ENCODE peak calls at places on chromosome 19, in six cellular contexts. One of them, this sample, is unnamed.

GRCh38 chr19:38617764-38618589 is at the start of gene MAP4K1:
- DNase-seq in spleen: peak
- DNase-seq in stomach: peak
- DNase-seq in adrenal gland: peak
- DNase-seq in thyroid gland: peak
- DNase-seq in uterus: peak
- DNase-seq in this sample: no peak

GRCh38 chr19:38017504-38018150 is 110.6 kb downstream of the SIPA1L3 start:
- DNase-seq in adrenal gland: no peak
- DNase-seq in thyroid gland: no peak
- DNase-seq in spleen: no peak
- DNase-seq in uterus: no peak
- DNase-seq in stomach: no peak
- DNase-seq in this sample: no peak

GRCh38 chr19:4374451-4375163 is 25.7 kb downstream of the SH3GL1 start:
- DNase-seq in thyroid gland: peak
- DNase-seq in adrenal gland: peak
- DNase-seq in uterus: peak
- DNase-seq in stomach: peak
- DNase-seq in spleen: no peak
- DNase-seq in this sample: peak

GRCh38 chr19:16191216-16191908 is 6.2 kb downstream of the FAM32A start:
- DNase-seq in spleen: peak
- DNase-seq in adrenal gland: no peak
- DNase-seq in uterus: no peak
- DNase-seq in thyroid gland: no peak
- DNase-seq in stomach: no peak
- DNase-seq in this sample: no peak

GRCh38 chr19:48103922-48104321 is 6.7 kb downstream of the PLA2G4C start:
- DNase-seq in uterus: no peak
- DNase-seq in thyroid gland: no peak
- DNase-seq in adrenal gland: no peak
- DNase-seq in stomach: no peak
- DNase-seq in spleen: no peak
- DNase-seq in this sample: no peak

GRCh38 chr19:656751-657559 is 6.1 kb downstream of the RNF126 start:
- DNase-seq in thyroid gland: no peak
- DNase-seq in uterus: no peak
- DNase-seq in spleen: peak
- DNase-seq in adrenal gland: no peak
- DNase-seq in stomach: no peak
- DNase-seq in this sample: no peak

GRCh38 chr19:14772467-14772866 is 5.9 kb downstream of the ADGRE2 start:
- DNase-seq in thyroid gland: no peak
- DNase-seq in uterus: no peak
- DNase-seq in spleen: no peak
- DNase-seq in adrenal gland: no peak
- DNase-seq in stomach: no peak
- DNase-seq in this sample: no peak

GRCh38 chr19:16367269-16367683 is 42.6 kb downstream of the KLF2 start:
- DNase-seq in adrenal gland: no peak
- DNase-seq in uterus: no peak
- DNase-seq in spleen: peak
- DNase-seq in stomach: no peak
- DNase-seq in thyroid gland: no peak
- DNase-seq in this sample: no peak

GRCh38 chr19:32241957-32242710 is 103.3 kb upstream of the ZNF507 start:
- DNase-seq in stomach: no peak
- DNase-seq in adrenal gland: no peak
- DNase-seq in uterus: no peak
- DNase-seq in thyroid gland: no peak
- DNase-seq in spleen: no peak
- DNase-seq in this sample: no peak

GRCh38 chr19:28024920-28025319 is 1188.0 kb downstream of the UQCRFS1 start:
- DNase-seq in uterus: no peak
- DNase-seq in adrenal gland: no peak
- DNase-seq in spleen: no peak
- DNase-seq in stomach: no peak
- DNase-seq in thyroid gland: no peak
- DNase-seq in this sample: no peak

GRCh38 chr19:3440082-3440481 is 40.2 kb downstream of the SMIM24 start:
- DNase-seq in thyroid gland: no peak
- DNase-seq in stomach: peak
- DNase-seq in adrenal gland: no peak
- DNase-seq in spleen: no peak
- DNase-seq in uterus: no peak
- DNase-seq in this sample: peak

GRCh38 chr19:16470541-16470910 is 1.2 kb downstream of the EPS15L1 start:
- DNase-seq in uterus: no peak
- DNase-seq in adrenal gland: no peak
- DNase-seq in stomach: no peak
- DNase-seq in thyroid gland: no peak
- DNase-seq in spleen: no peak
- DNase-seq in this sample: no peak

GRCh38 chr19:48654299-48655059 is 8.5 kb upstream of the CA11 start:
- DNase-seq in stomach: no peak
- DNase-seq in spleen: no peak
- DNase-seq in adrenal gland: no peak
- DNase-seq in thyroid gland: no peak
- DNase-seq in uterus: no peak
- DNase-seq in this sample: no peak

GRCh38 chr19:4376991-4377781 is 23.2 kb downstream of the SH3GL1 start:
- DNase-seq in stomach: peak
- DNase-seq in spleen: no peak
- DNase-seq in uterus: peak
- DNase-seq in thyroid gland: no peak
- DNase-seq in adrenal gland: peak
- DNase-seq in this sample: no peak

GRCh38 chr19:10643968-10644290 is 10.2 kb upstream of the ILF3 start:
- DNase-seq in adrenal gland: no peak
- DNase-seq in stomach: no peak
- DNase-seq in uterus: no peak
- DNase-seq in spleen: no peak
- DNase-seq in thyroid gland: no peak
- DNase-seq in this sample: no peak

GRCh38 chr19:2648528-2648937 is 54.0 kb downstream of the GNG7 start:
- DNase-seq in spleen: peak
- DNase-seq in stomach: peak
- DNase-seq in adrenal gland: peak
- DNase-seq in thyroid gland: peak
- DNase-seq in uterus: peak
- DNase-seq in this sample: peak

GRCh38 chr19:2507109-2507508 is 31.2 kb downstream of the GADD45B start:
- DNase-seq in thyroid gland: no peak
- DNase-seq in spleen: no peak
- DNase-seq in uterus: no peak
- DNase-seq in adrenal gland: no peak
- DNase-seq in stomach: peak
- DNase-seq in this sample: no peak

GRCh38 chr19:14407889-14408640 is 11.1 kb downstream of the DDX39A start:
- DNase-seq in uterus: no peak
- DNase-seq in thyroid gland: no peak
- DNase-seq in stomach: peak
- DNase-seq in adrenal gland: no peak
- DNase-seq in spleen: no peak
- DNase-seq in this sample: no peak

GRCh38 chr19:2717638-2718541 is 3.3 kb downstream of the DIRAS1 start:
- DNase-seq in stomach: no peak
- DNase-seq in adrenal gland: no peak
- DNase-seq in spleen: no peak
- DNase-seq in uterus: no peak
- DNase-seq in thyroid gland: no peak
- DNase-seq in this sample: no peak

GRCh38 chr19:24098359-24098758 is 11.4 kb downstream of the ZNF254 start:
- DNase-seq in uterus: no peak
- DNase-seq in stomach: no peak
- DNase-seq in spleen: no peak
- DNase-seq in adrenal gland: no peak
- DNase-seq in thyroid gland: no peak
- DNase-seq in this sample: no peak

GRCh38 chr19:50266896-50267295 is 62.3 kb downstream of the KCNC3 start:
- DNase-seq in stomach: peak
- DNase-seq in thyroid gland: no peak
- DNase-seq in spleen: no peak
- DNase-seq in adrenal gland: no peak
- DNase-seq in uterus: no peak
- DNase-seq in this sample: no peak

GRCh38 chr19:14410054-14410774 is 8.9 kb downstream of the DDX39A start:
- DNase-seq in uterus: no peak
- DNase-seq in adrenal gland: no peak
- DNase-seq in stomach: no peak
- DNase-seq in thyroid gland: no peak
- DNase-seq in spleen: peak
- DNase-seq in this sample: no peak

GRCh38 chr19:56291857-56292256 is 19.3 kb downstream of the EDDM13 start:
- DNase-seq in thyroid gland: no peak
- DNase-seq in uterus: no peak
- DNase-seq in adrenal gland: no peak
- DNase-seq in stomach: no peak
- DNase-seq in spleen: no peak
- DNase-seq in this sample: no peak

GRCh38 chr19:11296264-11296663 is 304 bp downstream of the TSPAN16 start:
- DNase-seq in thyroid gland: no peak
- DNase-seq in stomach: no peak
- DNase-seq in spleen: no peak
- DNase-seq in uterus: peak
- DNase-seq in adrenal gland: no peak
- DNase-seq in this sample: no peak

GRCh38 chr19:35531291-35531690 is 2.0 kb upstream of the GAPDHS start:
- DNase-seq in stomach: no peak
- DNase-seq in spleen: no peak
- DNase-seq in uterus: no peak
- DNase-seq in adrenal gland: no peak
- DNase-seq in thyroid gland: no peak
- DNase-seq in this sample: no peak

GRCh38 chr19:17842663-17843313 is 5.0 kb downstream of the JAK3 start:
- DNase-seq in thyroid gland: no peak
- DNase-seq in adrenal gland: no peak
- DNase-seq in stomach: no peak
- DNase-seq in uterus: no peak
- DNase-seq in spleen: peak
- DNase-seq in this sample: no peak

GRCh38 chr19:45478454-45479238 is 10.8 kb downstream of the FOSB start:
- DNase-seq in adrenal gland: peak
- DNase-seq in uterus: peak
- DNase-seq in spleen: peak
- DNase-seq in thyroid gland: peak
- DNase-seq in stomach: peak
- DNase-seq in this sample: no peak
- TF ChIP-seq POLR2A in adrenal gland: peak
- TF ChIP-seq POLR2A in uterus: no peak
- TF ChIP-seq POLR2A in spleen: peak
- TF ChIP-seq POLR2A in thyroid gland: no peak
- TF ChIP-seq POLR2A in stomach: no peak
- TF ChIP-seq POLR2A in this sample: no peak

GRCh38 chr19:40798223-40798996 is 581 bp upstream of the EGLN2 start:
- DNase-seq in uterus: peak
- DNase-seq in spleen: peak
- DNase-seq in thyroid gland: peak
- DNase-seq in stomach: peak
- DNase-seq in adrenal gland: peak
- DNase-seq in this sample: peak
- TF ChIP-seq POLR2A in uterus: peak
- TF ChIP-seq POLR2A in spleen: no peak
- TF ChIP-seq POLR2A in thyroid gland: peak
- TF ChIP-seq POLR2A in stomach: no peak
- TF ChIP-seq POLR2A in adrenal gland: no peak
- TF ChIP-seq POLR2A in this sample: no peak

DNA sequence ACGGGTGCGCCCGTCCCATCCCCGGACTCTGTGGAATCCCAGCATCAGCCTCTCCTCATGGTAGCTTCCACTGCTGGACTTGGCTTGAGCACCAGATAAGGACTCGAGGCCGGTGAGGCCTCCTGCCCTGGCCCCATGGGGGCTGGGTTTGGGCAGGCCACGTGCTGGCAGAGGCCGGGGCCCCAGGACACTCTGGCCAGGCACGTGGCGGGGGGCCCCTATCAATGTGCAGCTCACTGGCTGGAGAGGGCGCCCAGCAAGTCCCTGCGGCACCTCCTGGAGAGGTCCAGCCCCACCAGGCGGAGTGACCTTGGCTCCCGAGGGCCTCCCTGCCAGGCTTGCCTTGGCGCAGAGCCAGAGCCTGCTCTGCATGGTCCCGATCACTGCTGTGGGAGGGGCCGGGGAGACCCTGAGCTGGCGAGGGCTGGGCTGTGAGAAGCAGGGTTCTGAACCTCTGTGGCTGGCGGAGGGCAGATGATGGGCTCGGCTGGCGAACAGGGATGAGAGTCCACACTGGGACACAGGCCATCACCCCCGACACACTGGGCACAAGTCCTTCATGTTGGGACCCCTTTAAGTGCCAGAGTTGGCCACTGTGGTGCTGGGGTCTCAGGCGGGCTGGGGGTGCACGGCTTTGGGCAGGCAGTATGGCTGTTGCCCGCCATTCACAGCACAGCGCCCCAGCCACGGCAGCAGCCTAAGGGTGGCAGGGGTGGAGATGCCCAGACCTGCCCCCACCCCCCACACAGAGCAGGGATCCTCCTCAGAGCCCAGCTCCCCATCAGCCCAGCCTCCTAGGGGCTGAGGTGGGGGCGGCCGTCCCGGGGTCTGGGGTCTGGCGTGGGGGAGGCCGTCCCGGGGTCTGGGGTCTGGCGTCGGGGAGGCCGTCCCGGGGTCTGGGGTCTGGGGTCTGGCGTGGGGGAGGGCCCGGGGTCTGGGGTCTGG is 19.1 kb downstream of the CEBPG start:
- DNase-seq in uterus: peak
- DNase-seq in adrenal gland: peak
- DNase-seq in thyroid gland: peak
- DNase-seq in spleen: peak
- DNase-seq in stomach: peak
- DNase-seq in this sample: no peak
- TF ChIP-seq POLR2A in uterus: no peak
- TF ChIP-seq POLR2A in adrenal gland: no peak
- TF ChIP-seq POLR2A in thyroid gland: no peak
- TF ChIP-seq POLR2A in spleen: no peak
- TF ChIP-seq POLR2A in stomach: no peak
- TF ChIP-seq POLR2A in this sample: no peak

GRCh38 chr19:41376998-41377365 is 649 bp downstream of the TMEM91 start:
- DNase-seq in adrenal gland: no peak
- DNase-seq in stomach: no peak
- DNase-seq in uterus: no peak
- DNase-seq in spleen: no peak
- DNase-seq in thyroid gland: no peak
- DNase-seq in this sample: no peak

GRCh38 chr19:41371541-41371940 is 4.8 kb upstream of the TMEM91 start:
- DNase-seq in uterus: no peak
- DNase-seq in spleen: no peak
- DNase-seq in adrenal gland: no peak
- DNase-seq in stomach: no peak
- DNase-seq in thyroid gland: no peak
- DNase-seq in this sample: no peak

GRCh38 chr19:41373993-41374392 is 2.3 kb upstream of the TMEM91 start:
- DNase-seq in uterus: peak
- DNase-seq in spleen: no peak
- DNase-seq in adrenal gland: peak
- DNase-seq in thyroid gland: peak
- DNase-seq in stomach: peak
- DNase-seq in this sample: peak

GRCh38 chr19:41377977-41378707 is 1.8 kb downstream of the TMEM91 start:
- DNase-seq in spleen: no peak
- DNase-seq in adrenal gland: no peak
- DNase-seq in uterus: peak
- DNase-seq in stomach: no peak
- DNase-seq in thyroid gland: no peak
- DNase-seq in this sample: no peak

GRCh38 chr19:41376241-41376997 is at the start of gene TMEM91:
- DNase-seq in uterus: peak
- DNase-seq in stomach: peak
- DNase-seq in adrenal gland: peak
- DNase-seq in thyroid gland: peak
- DNase-seq in spleen: peak
- DNase-seq in this sample: no peak
- TF ChIP-seq POLR2A in uterus: peak
- TF ChIP-seq POLR2A in stomach: no peak
- TF ChIP-seq POLR2A in adrenal gland: no peak
- TF ChIP-seq POLR2A in thyroid gland: no peak
- TF ChIP-seq POLR2A in spleen: no peak
- TF ChIP-seq POLR2A in this sample: no peak